ENCODE peak calls at places on chromosomes 16 and 17, in four cellular contexts. G is activated naive CD8-positive, alpha-beta T cell treated with anti-CD3 and anti-CD28 coated beads, Interleukin-2, amount 50 U/mL, for 16 hours; O is astrocyte of the cerebellum; L is effector CD4-positive, alpha-beta T cell. Q is an unnamed sample.
A peak's percentile ranks its signal among the peaks of the same experiment; 100 is the strongest.

GRCh38 chr17:27990979-27991378 is 51.5 kb upstream of the NLK start:
- DNase-seq in G (no peak), O (no peak), L (no peak), Q (no peak)

GRCh38 chr17:17924131-17924856 is 47.9 kb downstream of the TOM1L2 start:
- DNase-seq in L (no peak), O (no peak), G (no peak), Q (no peak)

GRCh38 chr16:54424043-54424451 is 137.5 kb upstream of the IRX3 start:
- DNase-seq in L (no peak), G (no peak), O (no peak), Q (no peak)

GRCh38 chr16:57504491-57504890 is 18.2 kb upstream of the DOK4 start:
- DNase-seq in L (no peak), O (no peak), G (no peak), Q (no peak)

GRCh38 chr17:33973491-33973890 is 281.6 kb upstream of the CCL2 start:
- DNase-seq in G (no peak), L (no peak), O (no peak), Q (no peak)

GRCh38 chr17:29776026-29776425 is 153.3 kb upstream of the CORO6 start:
- DNase-seq in O (no peak), L (no peak), G (no peak), Q (no peak)

GRCh38 chr17:35116845-35117244 is 2.8 kb downstream of the RAD51D start:
- DNase-seq in G (no peak), O (no peak), L (no peak), Q (no peak)

GRCh38 chr16:27706803-27707685 is 157.1 kb downstream of the KATNIP start:
- DNase-seq in G (no peak), L (no peak), O (no peak), Q (no peak)

GRCh38 chr16:7405166-7405565 is 72.5 kb downstream of the RBFOX1 start:
- DNase-seq in L (no peak), O (no peak), G (no peak), Q (no peak)

GRCh38 chr16:83211711-83212110 is 584.9 kb downstream of the CDH13 start:
- DNase-seq in O (peak; percentile 4), G (no peak), L (no peak), Q (no peak)

GRCh38 chr17:9484789-9485188 is 90.8 kb downstream of the STX8 start:
- DNase-seq in L (no peak), G (no peak), O (no peak), Q (no peak)

GRCh38 chr17:72117748-72118587 is 2.9 kb upstream of the SOX9 start:
- DNase-seq in L (no peak), O (no peak), G (no peak), Q (no peak)

GRCh38 chr17:4307179-4307930 is 43.6 kb upstream of the ANKFY1 start:
- DNase-seq in O (no peak), L (no peak), G (no peak), Q (no peak)

GRCh38 chr17:68790481-68790880 is 164.7 kb downstream of the ABCA8 start:
- DNase-seq in L (no peak), G (no peak), O (no peak), Q (no peak)

GRCh38 chr16:19991614-19992013 is 82.1 kb downstream of the GPR139 start:
- DNase-seq in L (no peak), O (no peak), G (no peak), Q (no peak)

GRCh38 chr17:48825446-48826381 is 5.1 kb upstream of the CALCOCO2 start:
- DNase-seq in L (no peak), G (no peak), O (no peak), Q (no peak)

GRCh38 chr16:57069635-57070350 is 22.6 kb upstream of the CPNE2 start:
- DNase-seq in G (no peak), L (no peak), O (no peak), Q (no peak)

GRCh38 chr16:29738514-29738913 is 7.3 kb downstream of the C16orf54 start:
- DNase-seq in G (no peak), L (peak; percentile 53), O (no peak), Q (peak; percentile 40)

GRCh38 chr17:79531191-79531590 is 79.7 kb downstream of the RBFOX3 start:
- DNase-seq in G (no peak), O (no peak), L (no peak), Q (no peak)

GRCh38 chr17:68318103-68318991 is 27.1 kb downstream of the ARSG start:
- DNase-seq in G (no peak), L (no peak), O (peak; percentile 23), Q (no peak)

Q was measured in T-helper 9 cell.